ENCODE peak calls at places on chromosome 10, in six cellular contexts. H is B cell, Z is kidney epithelial cell, D is right atrium auricular region, R is foreskin fibroblast, T is Peyer's patch. U is an unnamed sample.
A peak's percentile ranks its signal among the peaks of the same experiment; 100 is the strongest.

GRCh38 chr10:7788640-7789335 is 811 bp downstream of the ATP5F1C start:
- DNase-seq in H (no peak), Z (no peak), D (no peak), R (no peak), T (no peak), U (no peak)

GRCh38 chr10:28984431-28984830 is 304.4 kb upstream of the LYZL1 start:
- DNase-seq in H (no peak), Z (peak; percentile 77), D (peak; percentile 98), R (peak; percentile 8), T (peak; percentile 19), U (peak; percentile 50)

GRCh38 chr10:1638889-1639418 is 98.4 kb downstream of the ADARB2 start:
- DNase-seq in H (no peak), Z (no peak), D (peak; percentile 49), R (no peak), T (no peak), U (no peak)

GRCh38 chr10:43809211-43809930 is 160.7 kb upstream of the ZNF32 start:
- DNase-seq in H (no peak), Z (peak; percentile 57), D (no peak), R (peak; percentile 89), T (no peak), U (no peak)

GRCh38 chr10:1374501-1374900 is 318.3 kb downstream of the WDR37 start:
- DNase-seq in H (no peak), Z (no peak), D (peak; percentile 32), R (no peak), T (no peak), U (no peak)

GRCh38 chr10:67268146-67268545 is 342.3 kb downstream of the LRRTM3 start:
- DNase-seq in H (no peak), Z (no peak), D (no peak), R (no peak), T (no peak), U (no peak)

GRCh38 chr10:100904903-100905302 is 7.9 kb upstream of the SLF2 start:
- DNase-seq in H (no peak), Z (no peak), D (no peak), R (no peak), T (no peak), U (no peak)

GRCh38 chr10:128723631-128724205 is 597.5 kb upstream of the MKI67 start:
- DNase-seq in H (no peak), Z (no peak), D (no peak), R (no peak), T (no peak), U (no peak)

GRCh38 chr10:49598164-49598856 is 11.8 kb upstream of the SLC18A3 start:
- DNase-seq in H (peak; percentile 15), Z (no peak), D (no peak), R (no peak), T (no peak), U (no peak)

GRCh38 chr10:50272531-50272930 is 21.2 kb upstream of the ASAH2 start:
- DNase-seq in H (no peak), Z (no peak), D (no peak), R (no peak), T (no peak), U (no peak)

GRCh38 chr10:26790596-26790995 is 70.2 kb downstream of the ABI1 start:
- DNase-seq in H (no peak), Z (no peak), D (no peak), R (no peak), T (no peak), U (no peak)

GRCh38 chr10:60573342-60573741 is 183.7 kb upstream of the ANK3 start:
- DNase-seq in H (no peak), Z (peak; percentile 70), D (no peak), R (no peak), T (no peak), U (no peak)

GRCh38 chr10:62637249-62638061 is 167.1 kb upstream of the ADO start:
- DNase-seq in H (peak; percentile 73), Z (no peak), D (no peak), R (no peak), T (peak; percentile 67), U (no peak)

GRCh38 chr10:70348228-70348850 is 34.1 kb downstream of the LRRC20 start:
- DNase-seq in H (no peak), Z (no peak), D (no peak), R (no peak), T (no peak), U (no peak)

GRCh38 chr10:46216836-46217748 is 69.7 kb upstream of the ANTXRL start:
- DNase-seq in H (peak; percentile 32), Z (no peak), D (no peak), R (no peak), T (no peak), U (no peak)

GRCh38 chr10:17910144-17910789 is 41.5 kb upstream of the SLC39A12 start:
- DNase-seq in H (no peak), Z (peak; percentile 23), D (no peak), R (peak; percentile 39), T (no peak), U (no peak)

GRCh38 chr10:17181751-17182150 is 19.7 kb downstream of the TRDMT1 start:
- DNase-seq in H (no peak), Z (no peak), D (no peak), R (no peak), T (no peak), U (no peak)

GRCh38 chr10:37754538-37755323 is 102.7 kb downstream of the ZNF248 start:
- DNase-seq in H (no peak), Z (no peak), D (no peak), R (no peak), T (no peak), U (no peak)

GRCh38 chr10:113895018-113895417 is 40.6 kb downstream of the NHLRC2 start:
- DNase-seq in H (no peak), Z (peak; percentile 28), D (no peak), R (peak; percentile 52), T (no peak), U (no peak)

GRCh38 chr10:129958686-129959543 is 5.2 kb downstream of the EBF3 start:
- DNase-seq in H (no peak), Z (no peak), D (no peak), R (no peak), T (no peak), U (no peak)

GRCh38 chr10:35011771-35012191 is 78.4 kb downstream of the CUL2 start:
- DNase-seq in H (no peak), Z (no peak), D (no peak), R (no peak), T (no peak), U (no peak)

GRCh38 chr10:35005868-35006267 is 84.3 kb downstream of the CUL2 start:
- DNase-seq in H (no peak), Z (peak; percentile 73), D (no peak), R (peak; percentile 97), T (no peak), U (no peak)

GRCh38 chr10:35004651-35005050 is 85.5 kb downstream of the CUL2 start:
- DNase-seq in H (no peak), Z (no peak), D (no peak), R (peak; percentile 40), T (no peak), U (no peak)

GRCh38 chr10:35006836-35007235 is 83.3 kb downstream of the CUL2 start:
- DNase-seq in H (no peak), Z (no peak), D (no peak), R (peak; percentile 38), T (no peak), U (no peak)

DNA sequence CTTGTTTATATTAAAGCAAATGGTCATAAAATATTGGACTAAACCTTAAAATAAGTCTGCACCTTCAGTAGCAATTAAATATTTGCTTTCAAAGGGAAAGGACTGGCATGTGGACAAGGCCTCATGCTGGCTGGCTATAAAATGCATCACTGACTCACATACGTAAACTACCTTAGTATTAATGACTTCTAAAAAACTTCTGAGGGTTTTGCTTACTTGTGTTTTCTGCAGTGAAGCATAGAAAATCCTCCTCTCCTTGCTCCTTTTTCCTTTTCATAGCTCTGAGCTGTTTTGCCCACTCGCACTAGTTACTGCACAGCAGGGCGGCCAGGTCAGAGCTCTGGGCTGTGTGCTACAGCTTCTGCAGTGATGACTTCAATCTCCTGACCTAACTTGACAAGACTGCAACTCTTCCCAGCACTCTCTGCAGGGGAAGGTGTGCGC is 82.3 kb downstream of the CUL2 start:
- DNase-seq in H (no peak), Z (no peak), D (no peak), R (no peak), T (no peak), U (no peak)
- TF ChIP-seq CTCF in H (no peak), Z (no peak), D (no peak), R (no peak), T (no peak), U (no peak)

DNA sequence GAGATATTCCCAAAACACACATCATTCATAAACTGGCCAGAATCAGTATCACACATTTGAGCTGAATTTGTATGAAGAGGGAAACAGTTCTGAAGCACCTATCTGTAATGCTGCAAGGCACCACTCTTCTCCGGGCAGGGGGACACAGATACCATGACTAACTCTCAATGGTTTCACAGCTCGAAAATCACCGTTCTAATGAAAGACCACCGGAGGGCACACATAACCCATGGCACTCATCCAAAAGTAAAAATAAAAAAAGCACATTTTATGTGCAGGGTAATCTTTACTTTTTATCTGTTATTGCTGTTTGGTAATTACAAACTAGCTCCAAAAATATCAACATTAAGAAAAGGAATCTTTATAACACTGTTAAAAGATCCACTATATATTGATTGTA is 137.5 kb downstream of the PARD3 start:
- DNase-seq in H (no peak), Z (no peak), D (no peak), R (no peak), T (no peak), U (no peak)
- TF ChIP-seq CTCF in H (no peak), Z (peak; percentile 1), D (no peak), R (no peak), T (no peak), U (no peak)

DNA sequence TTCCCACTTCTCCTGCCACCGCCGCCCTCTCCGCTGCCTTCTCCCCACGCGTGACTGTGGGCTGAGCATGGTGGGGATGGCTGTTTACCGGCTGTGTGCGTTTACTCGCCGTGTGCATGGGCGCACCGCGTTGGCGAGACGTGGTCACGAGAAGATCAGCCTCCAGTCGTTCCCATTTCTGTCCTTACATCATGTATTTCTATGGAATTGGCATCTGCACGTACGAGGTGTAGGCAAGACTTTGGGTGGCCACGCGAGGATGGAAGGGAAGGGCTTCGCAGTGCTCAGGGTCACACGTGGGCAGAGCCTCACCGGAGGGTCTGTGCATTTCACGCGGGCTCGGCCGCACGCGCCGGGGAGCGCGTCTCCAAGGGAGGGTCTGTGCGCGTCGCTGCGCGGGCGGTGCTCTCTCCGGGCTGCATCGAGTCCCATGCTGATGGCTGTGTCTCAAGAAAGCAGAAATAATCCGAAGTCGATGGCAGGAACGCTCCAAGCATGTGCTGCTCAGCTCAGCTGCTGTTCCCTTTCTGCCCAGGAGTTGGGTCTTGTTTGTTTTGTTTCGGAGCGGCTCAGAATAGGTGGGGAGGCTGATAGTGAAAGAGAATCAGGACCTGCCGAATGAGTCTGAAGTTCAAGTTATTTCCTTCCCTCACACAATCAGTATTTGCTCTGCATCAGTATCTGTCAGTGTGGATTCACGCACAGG is 973 bp downstream of the CAMK1D start:
- DNase-seq in H (peak; percentile 79), Z (no peak), D (no peak), R (peak; percentile 22), T (peak; percentile 65), U (no peak)
- TF ChIP-seq CTCF in H (no peak), Z (no peak), D (no peak), R (no peak), T (peak; percentile 7), U (no peak)

DNA sequence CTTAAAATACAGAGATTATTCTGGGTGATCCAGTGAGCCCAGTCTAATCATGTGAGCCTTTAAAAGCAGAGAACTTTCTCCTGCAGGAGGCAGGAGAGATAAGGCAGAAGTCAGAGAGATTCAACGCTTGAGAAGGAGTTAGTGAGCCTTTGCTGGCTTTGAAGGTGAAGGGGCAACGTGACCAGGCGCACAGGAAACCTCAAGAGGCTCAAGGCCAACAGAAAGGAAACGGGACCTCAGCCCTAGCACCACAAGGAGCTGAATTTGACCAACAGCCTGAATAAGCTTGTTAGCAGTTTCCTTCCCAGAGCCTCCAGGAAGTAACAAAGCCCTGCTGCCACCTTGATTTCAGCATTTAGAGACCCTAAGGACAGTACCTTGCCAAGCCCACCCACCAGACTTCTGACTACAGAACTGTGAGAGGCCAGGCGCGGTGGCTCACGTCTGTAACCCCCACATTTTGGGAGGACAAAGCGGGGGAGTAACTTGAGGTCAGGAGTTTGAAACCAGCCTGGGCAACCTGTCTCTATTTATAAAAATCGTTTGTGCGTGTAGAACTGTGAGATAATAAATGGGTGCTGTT is 87.3 kb upstream of the KAT6B start:
- DNase-seq in H (peak; percentile 47), Z (no peak), D (no peak), R (no peak), T (peak; percentile 66), U (no peak)
- TF ChIP-seq CTCF in H (peak; percentile 54), Z (peak; percentile 9), D (peak; percentile 39), R (no peak), T (peak; percentile 2), U (no peak)

U was measured in omental fat pad.